ENCODE peak calls at places on chromosomes 7 and 10, in ten cellular contexts. Z is ovary, U is GM06990, L is neural progenitor cell, V is heart left ventricle, K is WERI-Rb-1, M is MM.1S, O is mammary epithelial cell, H is sigmoid colon, E is tibial artery. D is an unnamed sample. For H3K36me3, the result is how much of the 10 kb centered on the place peaks cover.

GRCh38 chr7:152196391-152196790 is 170.9 kb downstream of the GALNT11 start:
- DNase-seq in Z (no peak), U (no peak), L (no peak), V (no peak), K (no peak), M (no peak), O (no peak), H (no peak), E (no peak), D (no peak)

GRCh38 chr10:97318772-97319651 is at the start of gene FRAT1:
- DNase-seq in Z (peak), U (peak), L (peak), V (peak), K (peak), M (peak), O (peak), H (peak), E (peak), D (peak)

GRCh38 chr7:100865971-100866720 is 1.0 kb upstream of the TRIP6 start:
- DNase-seq in Z (peak), U (no peak), L (no peak), V (peak), K (no peak), M (no peak), O (peak), H (peak), E (peak), D (no peak)

GRCh38 chr7:141550694-141551079 is 523 bp upstream of the AGK start:
- DNase-seq in Z (peak), U (no peak), L (peak), V (peak), K (peak), M (no peak), O (no peak), H (no peak), E (no peak), D (no peak)

GRCh38 chr7:93935112-93935511 is 13.6 kb downstream of the GNG11 start:
- DNase-seq in Z (no peak), U (no peak), L (no peak), V (no peak), K (no peak), M (no peak), O (no peak), H (peak), E (no peak), D (no peak)

GRCh38 chr10:87675396-87676376 is 16.0 kb downstream of the PAPSS2 start:
- DNase-seq in Z (no peak), U (no peak), L (no peak), V (no peak), K (no peak), M (no peak), O (peak), H (no peak), E (no peak), D (peak)

GRCh38 chr7:7254908-7255307 is 72.6 kb downstream of the C1GALT1 start:
- DNase-seq in Z (no peak), U (no peak), L (no peak), V (no peak), K (no peak), M (no peak), O (no peak), H (no peak), E (no peak), D (peak)

GRCh38 chr10:90642136-90642535 is 215.7 kb downstream of the HTR7 start:
- DNase-seq in Z (no peak), U (no peak), L (no peak), V (no peak), K (no peak), M (no peak), O (peak), H (no peak), E (no peak), D (no peak)

GRCh38 chr7:124856299-124856888 is 73.2 kb downstream of the POT1 start:
- DNase-seq in Z (no peak), U (peak), L (peak), V (no peak), K (no peak), M (peak), O (peak), H (no peak), E (no peak), D (no peak)

GRCh38 chr7:33108591-33108930 is 643 bp downstream of the RP9 start:
- DNase-seq in Z (no peak), U (no peak), L (peak), V (no peak), K (peak), M (peak), O (peak), H (no peak), E (no peak), D (no peak)

GRCh38 chr10:101693701-101694055 is 1.3 kb downstream of the FBXW4 start:
- DNase-seq in Z (peak), U (no peak), L (no peak), V (no peak), K (peak), M (peak), O (no peak), H (no peak), E (peak), D (no peak)

GRCh38 chr7:147804032-147804431 is 786.5 kb upstream of the C7orf33 start:
- DNase-seq in Z (no peak), U (no peak), L (no peak), V (no peak), K (no peak), M (no peak), O (no peak), H (no peak), E (no peak), D (no peak)

GRCh38 chr10:132056663-132057062 is 9.1 kb upstream of the JAKMIP3 start:
- DNase-seq in Z (no peak), U (no peak), L (no peak), V (no peak), K (no peak), M (no peak), O (no peak), H (peak), E (no peak), D (no peak)

GRCh38 chr10:31927597-31928530 is 767 bp downstream of the ARHGAP12 start:
- DNase-seq in Z (peak), U (peak), L (peak), V (peak), K (peak), M (peak), O (peak), H (peak), E (peak), D (no peak)

GRCh38 chr10:69087600-69088470 is at the start of gene SRGN:
- DNase-seq in Z (peak), U (peak), L (no peak), V (peak), K (no peak), M (peak), O (peak), H (peak), E (peak), D (no peak)

GRCh38 chr7:11757153-11757552 is 74.8 kb downstream of the THSD7A start:
- DNase-seq in Z (no peak), U (no peak), L (no peak), V (no peak), K (no peak), M (no peak), O (no peak), H (no peak), E (no peak), D (no peak)

GRCh38 chr10:93081834-93082233 is 8.1 kb downstream of the CYP26A1 start:
- DNase-seq in Z (no peak), U (no peak), L (no peak), V (no peak), K (no peak), M (no peak), O (no peak), H (no peak), E (no peak), D (no peak)

GRCh38 chr10:93083743-93084539 is 10.2 kb downstream of the CYP26A1 start:
- DNase-seq in Z (no peak), U (no peak), L (no peak), V (no peak), K (no peak), M (no peak), O (no peak), H (no peak), E (no peak), D (no peak)

GRCh38 chr10:93086289-93086688 is 12.6 kb downstream of the CYP26A1 start:
- DNase-seq in Z (no peak), U (no peak), L (no peak), V (no peak), K (no peak), M (no peak), O (no peak), H (no peak), E (no peak), D (no peak)

GRCh38 chr10:93088466-93088865 is 14.8 kb downstream of the CYP26A1 start:
- DNase-seq in Z (no peak), U (no peak), L (no peak), V (no peak), K (no peak), M (no peak), O (no peak), H (no peak), E (no peak), D (no peak)

GRCh38 chr10:93085272-93085859 is 11.7 kb downstream of the CYP26A1 start:
- DNase-seq in Z (no peak), U (no peak), L (no peak), V (no peak), K (no peak), M (peak), O (no peak), H (no peak), E (no peak), D (no peak)
- H3K4me3 ChIP-seq in Z (no peak), U (no peak), L (no peak), V (no peak), K (no peak), M (no peak), O (no peak), H (no peak), E (no peak), D (no peak)

DNA sequence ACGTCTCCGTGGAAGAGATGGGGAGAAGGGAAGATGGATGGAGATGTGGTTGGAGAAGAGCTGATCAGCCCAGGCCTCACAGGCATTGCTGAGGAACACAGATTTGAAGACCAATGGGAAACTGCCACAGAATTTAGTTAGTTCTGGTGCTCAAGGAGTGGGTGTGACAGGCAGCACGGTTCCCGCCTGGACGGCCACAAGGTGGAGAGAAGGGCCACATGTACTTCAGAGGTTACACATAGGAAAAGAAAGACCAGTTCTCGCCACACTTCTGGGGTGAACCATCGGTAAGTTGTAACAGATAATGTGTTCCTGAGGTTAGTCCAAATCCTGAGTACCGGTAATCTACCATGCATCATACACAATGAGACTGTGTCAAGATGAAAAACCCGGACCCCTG is 29.5 kb upstream of the GJD4 start:
- DNase-seq in Z (no peak), U (no peak), L (no peak), V (no peak), K (no peak), M (no peak), O (no peak), H (no peak), E (no peak), D (no peak)
- TF ChIP-seq CTCF in Z (no peak), U (no peak), L (no peak), V (no peak), K (no peak), M (no peak), O (no peak), H (no peak), E (no peak), D (no peak)

GRCh38 chr10:5458949-5459747 is 40.2 kb downstream of the CALML5 start:
- DNase-seq in Z (no peak), U (no peak), L (no peak), V (no peak), K (no peak), M (no peak), O (no peak), H (no peak), E (no peak), D (no peak)
- H3K36me3 ChIP-seq in Z (under half), U (under half), L (under half), V (under half), K (under half), M (under half), O (under half), H (under half), E (half or more), D (under half)

GRCh38 chr7:24653316-24654085 is 80.2 kb downstream of the PALS2 start:
- DNase-seq in Z (no peak), U (no peak), L (peak), V (no peak), K (no peak), M (no peak), O (peak), H (no peak), E (no peak), D (no peak)
- H3K4me3 ChIP-seq in Z (no peak), U (no peak), L (no peak), V (no peak), K (no peak), M (no peak), O (peak), H (peak), E (peak), D (no peak)

DNA sequence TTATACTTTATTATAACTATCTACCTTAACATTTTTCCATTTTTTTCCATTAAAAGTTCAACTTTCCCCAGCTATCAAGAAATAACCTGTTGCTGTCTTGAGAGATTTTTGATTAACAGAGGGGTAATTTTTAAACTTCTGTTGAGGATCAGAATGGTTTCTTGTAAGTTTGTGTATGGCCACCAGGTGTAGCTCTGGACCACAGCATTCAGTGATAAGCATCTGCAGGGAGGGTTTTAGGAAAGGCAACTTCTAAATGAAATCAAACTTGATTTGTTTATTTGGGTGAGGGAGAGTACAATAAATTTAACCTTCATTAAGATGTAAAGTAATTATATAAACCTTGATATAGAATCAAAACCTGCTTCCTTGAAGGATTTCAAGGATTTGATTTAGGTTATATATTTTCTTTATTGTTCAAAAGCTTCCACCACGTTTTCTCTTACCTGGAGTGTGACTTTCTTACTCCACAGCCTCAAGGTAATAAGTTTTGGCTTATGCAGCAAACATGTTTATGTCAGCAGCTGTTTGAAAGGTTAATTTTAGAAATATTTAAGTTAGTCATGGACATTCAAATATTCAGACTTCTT is 153.3 kb downstream of the STK31 start:
- DNase-seq in Z (no peak), U (no peak), L (peak), V (no peak), K (peak), M (peak), O (peak), H (no peak), E (no peak), D (no peak)
- TF ChIP-seq CTCF in Z (no peak), U (peak), L (peak), V (peak), K (peak), M (peak), O (peak), H (peak), E (no peak), D (peak)

DNA sequence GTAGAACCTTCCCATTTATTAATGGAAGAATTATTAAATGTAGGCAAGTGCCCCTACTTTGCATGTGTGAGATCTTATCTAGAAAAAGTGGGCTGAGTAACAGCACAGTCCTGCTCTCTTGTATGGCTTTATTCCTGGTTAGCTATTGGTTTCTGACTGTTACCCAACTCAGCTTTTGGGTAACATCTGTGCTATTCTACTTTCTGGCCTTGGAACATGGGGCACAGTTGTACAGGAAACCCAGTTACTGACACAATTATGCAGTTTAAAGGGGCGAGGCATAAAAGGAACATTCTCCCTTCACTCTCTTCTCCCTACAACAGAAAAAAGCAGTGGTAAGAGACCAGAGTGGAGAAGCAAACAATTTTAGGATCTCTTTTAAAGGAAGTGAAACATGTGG is 16.1 kb downstream of the NUDT5 start:
- DNase-seq in Z (no peak), U (no peak), L (no peak), V (no peak), K (no peak), M (no peak), O (no peak), H (no peak), E (no peak), D (no peak)
- H3K36me3 ChIP-seq in Z (under half), U (under half), L (under half), V (under half), K (under half), M (under half), O (under half), H (under half), E (half or more), D (under half)

GRCh38 chr10:125002044-125002422 is 60.1 kb downstream of the ZRANB1 start:
- DNase-seq in Z (peak), U (no peak), L (no peak), V (no peak), K (no peak), M (no peak), O (no peak), H (peak), E (peak), D (no peak)
- H3K4me3 ChIP-seq in Z (no peak), U (no peak), L (no peak), V (no peak), K (no peak), M (no peak), O (no peak), H (no peak), E (peak), D (no peak)

GRCh38 chr10:52623761-52624160 is 148.8 kb downstream of the MBL2 start:
- DNase-seq in Z (no peak), U (no peak), L (no peak), V (no peak), K (no peak), M (no peak), O (no peak), H (no peak), E (no peak), D (no peak)
- TF ChIP-seq CTCF in Z (no peak), U (no peak), L (no peak), V (no peak), K (no peak), M (no peak), O (no peak), H (no peak), E (no peak), D (no peak)

D was measured in kidney epithelial cell.